ENCODE peak calls at places on chromosomes 7 and 10, in eight cellular contexts. L is GM13977; J is body of pancreas; Q is left lung; V is activated CD8-positive, alpha-beta T cell treated with anti-CD3 and anti-CD28 coated beads for 36 hours; E is Peyer's patch; K is B cell; I is fibroblast of mammary gland. X is an unnamed sample.

GRCh38 chr10:11429439-11430052 is 181.9 kb downstream of the USP6NL start:
- DNase-seq in L (no peak), J (no peak), Q (no peak), V (no peak), E (no peak), K (no peak), I (no peak), X (no peak)

GRCh38 chr10:70571636-70572439 is 30.7 kb downstream of the PRF1 start:
- DNase-seq in L (no peak), J (no peak), Q (no peak), V (no peak), E (no peak), K (no peak), I (no peak), X (no peak)

GRCh38 chr7:65397730-65398142 is 24.1 kb downstream of the ZNF92 start:
- DNase-seq in L (no peak), J (no peak), Q (no peak), V (no peak), E (no peak), K (no peak), I (no peak), X (no peak)

GRCh38 chr7:122790132-122790531 is 87.4 kb upstream of the RNF148 start:
- DNase-seq in L (no peak), J (no peak), Q (no peak), V (no peak), E (no peak), K (no peak), I (no peak), X (no peak)

GRCh38 chr7:112433289-112433688 is 17.0 kb upstream of the IFRD1 start:
- DNase-seq in L (no peak), J (no peak), Q (no peak), V (no peak), E (no peak), K (no peak), I (no peak), X (no peak)

GRCh38 chr10:132308588-132309451 is 1.1 kb upstream of the STK32C start:
- DNase-seq in L (peak; percentile 11), J (no peak), Q (no peak), V (no peak), E (peak; percentile 43), K (peak; percentile 18), I (no peak), X (no peak)

GRCh38 chr10:126013489-126014281 is 117.3 kb downstream of the FANK1 start:
- DNase-seq in L (peak; percentile 27), J (no peak), Q (no peak), V (peak; percentile 5), E (no peak), K (no peak), I (peak; percentile 92), X (no peak)

GRCh38 chr7:69837387-69838068 is 239.3 kb downstream of the AUTS2 start:
- DNase-seq in L (no peak), J (no peak), Q (no peak), V (no peak), E (no peak), K (no peak), I (peak; percentile 61), X (no peak)

GRCh38 chr10:110793128-110793812 is 78.5 kb upstream of the PDCD4 start:
- DNase-seq in L (no peak), J (peak; percentile 32), Q (no peak), V (no peak), E (no peak), K (no peak), I (no peak), X (no peak)

GRCh38 chr10:70492786-70493659 is 14.5 kb downstream of the PALD1 start:
- DNase-seq in L (no peak), J (peak; percentile 69), Q (no peak), V (no peak), E (peak; percentile 77), K (peak; percentile 84), I (peak; percentile 7), X (peak; percentile 69)

GRCh38 chr10:24556746-24557742 is 166.6 kb downstream of the ARHGAP21 start:
- DNase-seq in L (peak; percentile 60), J (peak; percentile 14), Q (no peak), V (peak; percentile 31), E (peak; percentile 61), K (no peak), I (peak; percentile 85), X (no peak)

GRCh38 chr10:93999401-93999851 is 5.7 kb downstream of the PLCE1 start:
- DNase-seq in L (no peak), J (peak; percentile 54), Q (peak; percentile 67), V (no peak), E (peak; percentile 57), K (no peak), I (peak; percentile 50), X (no peak)

GRCh38 chr7:27180431-27181175 is 4.4 kb downstream of the HOXA11 start:
- DNase-seq in L (no peak), J (no peak), Q (peak; percentile 54), V (no peak), E (no peak), K (no peak), I (no peak), X (no peak)

GRCh38 chr7:101970047-101970585 is 152.7 kb downstream of the CUX1 start:
- DNase-seq in L (no peak), J (no peak), Q (no peak), V (no peak), E (no peak), K (no peak), I (no peak), X (no peak)

GRCh38 chr10:77582710-77583115 is 54.9 kb downstream of the KCNMA1 start:
- DNase-seq in L (no peak), J (peak; percentile 62), Q (no peak), V (peak; percentile 57), E (no peak), K (no peak), I (peak; percentile 78), X (peak; percentile 80)

GRCh38 chr7:25181537-25181936 is 46.7 kb downstream of the NPVF start:
- DNase-seq in L (no peak), J (no peak), Q (no peak), V (no peak), E (no peak), K (no peak), I (no peak), X (no peak)

GRCh38 chr7:25180592-25180923 is 47.7 kb downstream of the NPVF start:
- DNase-seq in L (no peak), J (no peak), Q (no peak), V (no peak), E (no peak), K (no peak), I (no peak), X (no peak)

GRCh38 chr7:25179325-25179724 is 49.0 kb downstream of the NPVF start:
- DNase-seq in L (no peak), J (no peak), Q (no peak), V (no peak), E (no peak), K (no peak), I (peak; percentile 2), X (no peak)

GRCh38 chr7:25179771-25180591 is 48.3 kb downstream of the NPVF start:
- DNase-seq in L (peak; percentile 99), J (peak; percentile 91), Q (peak; percentile 100), V (peak; percentile 96), E (peak; percentile 98), K (peak; percentile 99), I (peak; percentile 67), X (peak; percentile 96)

GRCh38 chr7:25180946-25181345 is 47.3 kb downstream of the NPVF start:
- DNase-seq in L (no peak), J (no peak), Q (no peak), V (no peak), E (no peak), K (no peak), I (peak; percentile 29), X (no peak)
- TF ChIP-seq CTCF in L (no peak), J (no peak), Q (no peak), V (no peak), E (no peak), K (no peak), I (no peak), X (no peak)

DNA sequence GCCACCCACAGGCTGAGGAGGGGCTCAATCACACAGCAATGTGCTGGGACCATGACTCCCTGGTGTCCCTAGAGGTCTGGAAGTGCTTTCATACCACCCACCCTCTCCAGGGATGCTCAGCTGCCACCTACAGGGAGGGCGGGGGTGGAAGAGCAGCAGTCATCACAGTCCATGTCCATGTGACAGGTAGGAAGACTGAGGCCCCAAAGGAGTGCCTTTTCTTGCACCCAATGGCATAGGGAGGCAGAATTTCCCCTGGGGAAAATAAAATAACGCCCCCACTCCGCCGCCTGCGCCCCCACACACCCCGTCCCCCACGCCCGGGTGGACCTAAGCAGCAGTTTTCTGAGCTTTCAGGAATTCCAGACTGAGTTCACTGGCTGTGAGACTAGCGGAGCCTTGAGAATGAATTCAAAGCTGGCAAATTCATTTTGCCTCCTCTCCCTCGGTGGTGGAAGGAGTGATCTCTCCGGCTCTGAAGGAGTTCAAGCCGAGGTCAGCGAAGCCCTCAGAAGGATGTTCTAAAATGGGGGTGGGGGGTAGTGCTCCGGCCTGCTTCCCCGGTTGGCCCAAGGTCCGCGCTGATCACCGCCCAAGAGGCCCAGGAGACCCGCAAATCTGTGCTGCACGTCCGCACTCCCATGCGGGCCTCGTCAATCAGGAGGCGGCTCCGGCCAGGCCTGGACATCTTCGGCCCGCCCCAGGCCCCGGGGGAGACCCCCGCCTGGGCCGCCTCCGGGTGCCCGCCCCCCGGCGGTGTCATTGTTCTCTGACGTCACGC is 2.1 kb upstream of the ZMIZ1 start:
- DNase-seq in L (peak; percentile 83), J (peak; percentile 48), Q (peak; percentile 43), V (peak; percentile 43), E (no peak), K (no peak), I (peak; percentile 60), X (no peak)
- TF ChIP-seq CTCF in L (no peak), J (no peak), Q (no peak), V (peak; percentile 17), E (peak; percentile 31), K (no peak), I (peak; percentile 56), X (no peak)

DNA sequence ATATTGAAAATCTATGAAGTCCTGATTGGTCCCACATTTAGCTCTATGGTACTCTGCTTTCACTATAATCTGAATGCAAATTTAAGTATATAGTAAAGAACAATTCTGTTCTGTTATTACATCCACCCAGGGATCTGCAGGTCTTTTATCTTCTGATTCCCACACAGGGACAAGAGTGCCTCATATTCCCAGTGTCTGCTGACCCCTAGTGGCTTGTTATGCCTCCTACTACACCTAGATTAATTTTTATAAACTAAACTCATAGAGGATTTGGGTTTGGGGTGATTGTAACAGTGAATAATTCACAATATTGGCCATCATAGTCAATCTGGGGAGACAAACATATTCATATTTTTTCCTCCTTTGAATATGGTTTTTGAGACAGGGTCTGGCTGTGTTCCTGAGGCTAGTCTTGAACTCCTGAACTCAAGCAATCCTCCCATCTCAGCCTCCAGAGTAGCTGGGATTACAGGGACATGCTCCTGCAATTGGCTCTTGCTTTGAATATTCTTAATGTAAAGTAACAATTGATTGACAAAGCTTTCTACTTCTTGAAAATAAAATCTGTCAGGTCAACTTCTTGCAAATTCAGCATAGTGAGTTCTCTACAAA is 282.1 kb downstream of the KCND2 start:
- DNase-seq in L (peak; percentile 23), J (peak; percentile 53), Q (no peak), V (peak; percentile 38), E (no peak), K (no peak), I (peak; percentile 76), X (no peak)
- TF ChIP-seq CTCF in L (peak; percentile 64), J (peak; percentile 63), Q (peak; percentile 60), V (no peak), E (peak; percentile 15), K (no peak), I (peak; percentile 83), X (peak; percentile 19)

DNA sequence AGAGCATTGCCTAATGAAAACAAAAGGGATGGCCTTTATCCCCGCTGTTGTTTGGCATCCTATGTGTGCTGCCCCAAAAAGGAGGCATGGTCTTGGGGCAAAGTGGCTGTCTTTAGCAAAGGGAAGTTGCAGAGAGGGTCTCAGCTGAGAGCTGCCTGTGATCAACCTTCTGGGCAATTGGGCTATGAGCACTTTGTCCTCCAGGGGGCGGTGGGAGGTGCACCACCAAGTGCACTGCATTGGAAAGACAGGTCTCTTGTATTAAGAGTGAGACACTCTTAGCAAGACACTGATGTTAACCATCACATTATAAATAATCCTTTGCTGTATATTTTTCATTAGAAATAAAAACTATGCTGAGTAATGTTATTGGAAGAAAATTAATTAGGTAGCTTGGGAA is 314.8 kb downstream of the POM121L12 start:
- DNase-seq in L (peak; percentile 3), J (peak; percentile 3), Q (no peak), V (peak; percentile 29), E (no peak), K (no peak), I (no peak), X (no peak)
- TF ChIP-seq CTCF in L (peak; percentile 63), J (no peak), Q (no peak), V (peak; percentile 34), E (no peak), K (no peak), I (no peak), X (no peak)